ENCODE peak calls at places on chromosome 6, in nine cellular contexts. One of them, this sample, is unnamed.

GRCh38 chr6:37205189-37205996 is 35.4 kb downstream of the PIM1 start:
- DNase-seq in OCI-LY7: no peak
- DNase-seq in GM12865: no peak
- DNase-seq in mammary epithelial cell: no peak
- DNase-seq in choroid plexus epithelial cell: no peak
- DNase-seq in foreskin fibroblast: no peak
- DNase-seq in sigmoid colon: no peak
- DNase-seq in A673: no peak
- DNase-seq in body of pancreas: no peak
- DNase-seq in this sample: no peak

GRCh38 chr6:161368514-161368913 is 94.7 kb upstream of the AGPAT4 start:
- DNase-seq in choroid plexus epithelial cell: no peak
- DNase-seq in GM12865: no peak
- DNase-seq in foreskin fibroblast: no peak
- DNase-seq in mammary epithelial cell: no peak
- DNase-seq in sigmoid colon: no peak
- DNase-seq in A673: no peak
- DNase-seq in OCI-LY7: no peak
- DNase-seq in body of pancreas: no peak
- DNase-seq in this sample: no peak

GRCh38 chr6:1325471-1326309 is 13.8 kb downstream of the FOXQ1 start:
- DNase-seq in sigmoid colon: no peak
- DNase-seq in A673: peak
- DNase-seq in GM12865: no peak
- DNase-seq in choroid plexus epithelial cell: peak
- DNase-seq in foreskin fibroblast: peak
- DNase-seq in OCI-LY7: no peak
- DNase-seq in body of pancreas: no peak
- DNase-seq in mammary epithelial cell: peak
- DNase-seq in this sample: no peak

GRCh38 chr6:25715794-25716193 is 38.7 kb upstream of the SLC17A4 start:
- DNase-seq in mammary epithelial cell: no peak
- DNase-seq in OCI-LY7: no peak
- DNase-seq in choroid plexus epithelial cell: no peak
- DNase-seq in body of pancreas: no peak
- DNase-seq in sigmoid colon: no peak
- DNase-seq in foreskin fibroblast: no peak
- DNase-seq in A673: no peak
- DNase-seq in GM12865: no peak
- DNase-seq in this sample: no peak

GRCh38 chr6:155436981-155437749 is 18.5 kb downstream of the NOX3 start:
- DNase-seq in GM12865: no peak
- DNase-seq in choroid plexus epithelial cell: peak
- DNase-seq in OCI-LY7: no peak
- DNase-seq in foreskin fibroblast: peak
- DNase-seq in sigmoid colon: no peak
- DNase-seq in A673: peak
- DNase-seq in body of pancreas: no peak
- DNase-seq in mammary epithelial cell: no peak
- DNase-seq in this sample: no peak

GRCh38 chr6:168157272-168158007 is 78.4 kb upstream of the FRMD1 start:
- DNase-seq in choroid plexus epithelial cell: peak
- DNase-seq in A673: peak
- DNase-seq in body of pancreas: no peak
- DNase-seq in foreskin fibroblast: peak
- DNase-seq in OCI-LY7: no peak
- DNase-seq in mammary epithelial cell: peak
- DNase-seq in GM12865: no peak
- DNase-seq in sigmoid colon: peak
- DNase-seq in this sample: no peak

GRCh38 chr6:166957087-166957804 is 896 bp upstream of the RNASET2 start:
- DNase-seq in choroid plexus epithelial cell: peak
- DNase-seq in mammary epithelial cell: no peak
- DNase-seq in OCI-LY7: peak
- DNase-seq in body of pancreas: peak
- DNase-seq in foreskin fibroblast: peak
- DNase-seq in sigmoid colon: peak
- DNase-seq in GM12865: peak
- DNase-seq in A673: peak
- DNase-seq in this sample: no peak

GRCh38 chr6:132995009-132995408 is 180.6 kb downstream of the RPS12 start:
- DNase-seq in OCI-LY7: no peak
- DNase-seq in body of pancreas: no peak
- DNase-seq in A673: no peak
- DNase-seq in sigmoid colon: no peak
- DNase-seq in choroid plexus epithelial cell: no peak
- DNase-seq in GM12865: no peak
- DNase-seq in foreskin fibroblast: no peak
- DNase-seq in mammary epithelial cell: no peak
- DNase-seq in this sample: no peak

GRCh38 chr6:161894436-161894835 is 620.6 kb upstream of the AGPAT4 start:
- DNase-seq in A673: no peak
- DNase-seq in choroid plexus epithelial cell: no peak
- DNase-seq in mammary epithelial cell: no peak
- DNase-seq in sigmoid colon: no peak
- DNase-seq in foreskin fibroblast: no peak
- DNase-seq in body of pancreas: no peak
- DNase-seq in OCI-LY7: no peak
- DNase-seq in GM12865: no peak
- DNase-seq in this sample: no peak

GRCh38 chr6:141562181-141562800 is 570.4 kb upstream of the GJE1 start:
- DNase-seq in GM12865: peak
- DNase-seq in choroid plexus epithelial cell: peak
- DNase-seq in body of pancreas: peak
- DNase-seq in A673: no peak
- DNase-seq in foreskin fibroblast: no peak
- DNase-seq in OCI-LY7: no peak
- DNase-seq in mammary epithelial cell: no peak
- DNase-seq in sigmoid colon: peak
- DNase-seq in this sample: no peak

GRCh38 chr6:18384621-18385020 is 2.5 kb upstream of the RNF144B start:
- DNase-seq in OCI-LY7: no peak
- DNase-seq in sigmoid colon: no peak
- DNase-seq in GM12865: no peak
- DNase-seq in foreskin fibroblast: no peak
- DNase-seq in A673: no peak
- DNase-seq in choroid plexus epithelial cell: no peak
- DNase-seq in body of pancreas: peak
- DNase-seq in mammary epithelial cell: no peak
- DNase-seq in this sample: no peak

GRCh38 chr6:89117285-89118108 is at the start of gene SRSF12:
- DNase-seq in A673: peak
- DNase-seq in mammary epithelial cell: peak
- DNase-seq in body of pancreas: peak
- DNase-seq in OCI-LY7: no peak
- DNase-seq in sigmoid colon: no peak
- DNase-seq in choroid plexus epithelial cell: peak
- DNase-seq in foreskin fibroblast: peak
- DNase-seq in GM12865: peak
- DNase-seq in this sample: no peak

GRCh38 chr6:31965700-31966099 is 6.2 kb downstream of the DXO start:
- DNase-seq in choroid plexus epithelial cell: no peak
- DNase-seq in mammary epithelial cell: no peak
- DNase-seq in foreskin fibroblast: no peak
- DNase-seq in A673: no peak
- DNase-seq in OCI-LY7: no peak
- DNase-seq in sigmoid colon: no peak
- DNase-seq in GM12865: no peak
- DNase-seq in body of pancreas: no peak
- DNase-seq in this sample: no peak

GRCh38 chr6:128161839-128162238 is 261.0 kb upstream of the THEMIS start:
- DNase-seq in A673: peak
- DNase-seq in body of pancreas: no peak
- DNase-seq in mammary epithelial cell: no peak
- DNase-seq in foreskin fibroblast: no peak
- DNase-seq in sigmoid colon: no peak
- DNase-seq in OCI-LY7: no peak
- DNase-seq in GM12865: no peak
- DNase-seq in choroid plexus epithelial cell: no peak
- DNase-seq in this sample: no peak

GRCh38 chr6:167226791-167227190 is 64.3 kb upstream of the UNC93A start:
- DNase-seq in body of pancreas: no peak
- DNase-seq in OCI-LY7: no peak
- DNase-seq in choroid plexus epithelial cell: no peak
- DNase-seq in sigmoid colon: no peak
- DNase-seq in mammary epithelial cell: no peak
- DNase-seq in A673: no peak
- DNase-seq in foreskin fibroblast: no peak
- DNase-seq in GM12865: no peak
- DNase-seq in this sample: no peak

DNA sequence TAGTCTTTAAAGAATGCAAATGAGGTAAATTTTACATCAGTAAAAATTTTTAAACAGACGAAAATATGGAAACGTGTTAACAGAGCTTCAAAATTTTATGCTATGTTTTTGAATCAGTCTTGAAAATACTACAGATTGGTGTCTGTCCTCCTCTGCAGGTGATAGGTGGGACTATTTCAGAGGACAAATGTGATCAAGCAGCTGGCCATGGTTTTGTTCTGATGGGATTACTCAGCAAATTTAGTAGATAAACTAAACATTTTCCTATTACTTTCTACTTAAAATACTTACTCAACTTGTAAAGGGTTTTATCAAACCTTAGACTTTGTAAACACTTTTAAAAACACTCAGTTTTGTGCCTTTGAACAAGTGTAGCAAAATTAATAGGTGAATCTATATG is 22.3 kb downstream of the ADGRB3 start:
- DNase-seq in choroid plexus epithelial cell: no peak
- DNase-seq in A673: no peak
- DNase-seq in foreskin fibroblast: no peak
- DNase-seq in OCI-LY7: no peak
- DNase-seq in body of pancreas: no peak
- DNase-seq in mammary epithelial cell: no peak
- DNase-seq in sigmoid colon: no peak
- DNase-seq in GM12865: no peak
- DNase-seq in this sample: no peak
- TF ChIP-seq CTCF in choroid plexus epithelial cell: no peak
- TF ChIP-seq CTCF in A673: no peak
- TF ChIP-seq CTCF in foreskin fibroblast: no peak
- TF ChIP-seq CTCF in OCI-LY7: no peak
- TF ChIP-seq CTCF in body of pancreas: no peak
- TF ChIP-seq CTCF in mammary epithelial cell: no peak
- TF ChIP-seq CTCF in sigmoid colon: no peak
- TF ChIP-seq CTCF in GM12865: no peak
- TF ChIP-seq CTCF in this sample: no peak

GRCh38 chr6:142854589-142855488 is 90.1 kb downstream of the HIVEP2 start:
- DNase-seq in A673: no peak
- DNase-seq in body of pancreas: no peak
- DNase-seq in OCI-LY7: no peak
- DNase-seq in foreskin fibroblast: no peak
- DNase-seq in sigmoid colon: no peak
- DNase-seq in GM12865: no peak
- DNase-seq in choroid plexus epithelial cell: no peak
- DNase-seq in mammary epithelial cell: no peak
- DNase-seq in this sample: no peak

GRCh38 chr6:142856607-142856856 is 88.4 kb downstream of the HIVEP2 start:
- DNase-seq in body of pancreas: no peak
- DNase-seq in GM12865: no peak
- DNase-seq in mammary epithelial cell: no peak
- DNase-seq in OCI-LY7: no peak
- DNase-seq in A673: no peak
- DNase-seq in foreskin fibroblast: no peak
- DNase-seq in choroid plexus epithelial cell: no peak
- DNase-seq in sigmoid colon: no peak
- DNase-seq in this sample: no peak

GRCh38 chr6:142856857-142857608 is 87.9 kb downstream of the HIVEP2 start:
- DNase-seq in sigmoid colon: no peak
- DNase-seq in choroid plexus epithelial cell: no peak
- DNase-seq in GM12865: peak
- DNase-seq in A673: no peak
- DNase-seq in OCI-LY7: peak
- DNase-seq in foreskin fibroblast: no peak
- DNase-seq in mammary epithelial cell: no peak
- DNase-seq in body of pancreas: no peak
- DNase-seq in this sample: no peak

GRCh38 chr6:142855877-142856606 is 88.9 kb downstream of the HIVEP2 start:
- DNase-seq in A673: no peak
- DNase-seq in sigmoid colon: no peak
- DNase-seq in mammary epithelial cell: no peak
- DNase-seq in GM12865: peak
- DNase-seq in OCI-LY7: no peak
- DNase-seq in body of pancreas: no peak
- DNase-seq in foreskin fibroblast: no peak
- DNase-seq in choroid plexus epithelial cell: no peak
- DNase-seq in this sample: no peak

DNA sequence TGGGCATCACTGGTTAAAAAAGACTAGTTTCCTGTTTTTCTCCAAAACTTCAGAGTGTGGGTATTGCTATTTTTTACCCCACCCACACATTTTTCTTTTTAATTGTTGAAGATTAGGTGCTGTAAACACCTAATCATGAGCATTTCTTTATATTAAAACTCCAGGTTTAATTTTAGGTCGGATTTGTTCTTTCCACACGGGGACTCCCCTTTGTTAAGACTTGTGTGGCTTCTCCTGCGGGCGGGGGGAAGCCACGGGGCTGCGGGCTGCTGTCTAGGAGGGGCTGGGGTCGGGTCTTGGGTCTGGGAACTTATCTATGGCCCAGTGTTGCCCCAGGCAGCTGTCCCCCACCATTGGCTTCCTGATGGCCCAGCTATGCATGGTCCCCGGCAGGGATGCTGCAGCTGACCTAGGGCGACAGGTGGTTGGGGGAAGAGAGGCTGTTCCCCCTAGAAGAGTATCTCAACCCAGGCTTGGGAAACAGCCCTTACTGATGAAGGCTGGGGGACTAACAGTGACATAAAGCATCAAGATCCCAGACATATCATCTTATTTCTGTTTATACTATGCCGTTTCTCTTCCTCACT is 87.3 kb downstream of the HIVEP2 start:
- DNase-seq in OCI-LY7: peak
- DNase-seq in foreskin fibroblast: no peak
- DNase-seq in choroid plexus epithelial cell: no peak
- DNase-seq in body of pancreas: no peak
- DNase-seq in sigmoid colon: no peak
- DNase-seq in mammary epithelial cell: no peak
- DNase-seq in A673: no peak
- DNase-seq in GM12865: peak
- DNase-seq in this sample: no peak
- H3K4me3 ChIP-seq in OCI-LY7: peak
- H3K4me3 ChIP-seq in foreskin fibroblast: no peak
- H3K4me3 ChIP-seq in choroid plexus epithelial cell: no peak
- H3K4me3 ChIP-seq in body of pancreas: no peak
- H3K4me3 ChIP-seq in sigmoid colon: no peak
- H3K4me3 ChIP-seq in mammary epithelial cell: no peak
- H3K4me3 ChIP-seq in A673: no peak
- H3K4me3 ChIP-seq in GM12865: peak
- H3K4me3 ChIP-seq in this sample: peak

GRCh38 chr6:46862381-46862780 is 59.4 kb downstream of the ADGRF5 start:
- DNase-seq in mammary epithelial cell: no peak
- DNase-seq in choroid plexus epithelial cell: no peak
- DNase-seq in body of pancreas: no peak
- DNase-seq in GM12865: no peak
- DNase-seq in OCI-LY7: no peak
- DNase-seq in A673: peak
- DNase-seq in foreskin fibroblast: no peak
- DNase-seq in sigmoid colon: no peak
- DNase-seq in this sample: no peak
- TF ChIP-seq CTCF in mammary epithelial cell: peak
- TF ChIP-seq CTCF in choroid plexus epithelial cell: no peak
- TF ChIP-seq CTCF in body of pancreas: no peak
- TF ChIP-seq CTCF in GM12865: no peak
- TF ChIP-seq CTCF in OCI-LY7: peak
- TF ChIP-seq CTCF in A673: peak
- TF ChIP-seq CTCF in foreskin fibroblast: no peak
- TF ChIP-seq CTCF in sigmoid colon: no peak
- TF ChIP-seq CTCF in this sample: no peak

GRCh38 chr6:28335564-28336283 is at the start of gene ZSCAN31:
- DNase-seq in foreskin fibroblast: peak
- DNase-seq in sigmoid colon: peak
- DNase-seq in choroid plexus epithelial cell: peak
- DNase-seq in OCI-LY7: peak
- DNase-seq in body of pancreas: peak
- DNase-seq in A673: peak
- DNase-seq in GM12865: peak
- DNase-seq in mammary epithelial cell: peak
- DNase-seq in this sample: peak
- H3K4me3 ChIP-seq in foreskin fibroblast: peak
- H3K4me3 ChIP-seq in sigmoid colon: peak
- H3K4me3 ChIP-seq in choroid plexus epithelial cell: peak
- H3K4me3 ChIP-seq in OCI-LY7: peak
- H3K4me3 ChIP-seq in body of pancreas: peak
- H3K4me3 ChIP-seq in A673: peak
- H3K4me3 ChIP-seq in GM12865: peak
- H3K4me3 ChIP-seq in mammary epithelial cell: peak
- H3K4me3 ChIP-seq in this sample: peak

This sample was measured in GM12864.